ENCODE peak calls at places on chromosomes 2 and 18, in seven cellular contexts. F, R, G, O, Q, Y and V are unnamed samples.

GRCh38 chr2:2763351-2763997 is 432.4 kb upstream of the MYT1L start:
- DNase-seq in F (no peak), R (peak), G (no peak), O (no peak), Q (no peak), Y (no peak), V (no peak)

GRCh38 chr2:61253136-61253535 is 91.1 kb downstream of the C2orf74 start:
- DNase-seq in F (peak), R (no peak), G (peak), O (no peak), Q (no peak), Y (no peak), V (no peak)

GRCh38 chr2:7430869-7431641 is 513.8 kb downstream of the RNF144A start:
- DNase-seq in F (no peak), R (peak), G (no peak), O (peak), Q (no peak), Y (peak), V (peak)

GRCh38 chr18:34595673-34596072 is 114.4 kb upstream of the DTNA start:
- DNase-seq in F (peak), R (no peak), G (peak), O (no peak), Q (no peak), Y (no peak), V (no peak)

GRCh38 chr2:233817305-233817980 is 36.9 kb downstream of the HJURP start:
- DNase-seq in F (no peak), R (peak), G (peak), O (no peak), Q (no peak), Y (no peak), V (no peak)

GRCh38 chr2:132646805-132647115 is 23.2 kb downstream of the LYPD1 start:
- DNase-seq in F (no peak), R (no peak), G (peak), O (no peak), Q (no peak), Y (no peak), V (no peak)

GRCh38 chr2:164150601-164151000 is 414.8 kb upstream of the FIGN start:
- DNase-seq in F (peak), R (no peak), G (peak), O (no peak), Q (no peak), Y (no peak), V (no peak)

GRCh38 chr2:170744248-170745002 is 25.8 kb upstream of the ERICH2 start:
- DNase-seq in F (no peak), R (no peak), G (no peak), O (no peak), Q (no peak), Y (no peak), V (no peak)

GRCh38 chr2:177598321-177598922 is 205.8 kb downstream of the AGPS start:
- DNase-seq in F (no peak), R (no peak), G (peak), O (no peak), Q (peak), Y (no peak), V (no peak)

GRCh38 chr2:193276988-193277387 is 1082.3 kb upstream of the TMEFF2 start:
- DNase-seq in F (no peak), R (no peak), G (no peak), O (no peak), Q (no peak), Y (no peak), V (no peak)

GRCh38 chr18:35581555-35582309 is at the start of gene GALNT1:
- DNase-seq in F (peak), R (peak), G (peak), O (no peak), Q (no peak), Y (peak), V (no peak)

GRCh38 chr2:169109502-169110409 is 40.4 kb downstream of the DHRS9 start:
- DNase-seq in F (peak), R (peak), G (peak), O (peak), Q (peak), Y (peak), V (peak)

GRCh38 chr2:36438454-36438977 is 82.9 kb downstream of the CRIM1 start:
- DNase-seq in F (peak), R (no peak), G (peak), O (no peak), Q (no peak), Y (no peak), V (no peak)

GRCh38 chr2:90209806-90210205 is 1518.3 kb downstream of the RPIA start:
- DNase-seq in F (no peak), R (no peak), G (no peak), O (no peak), Q (no peak), Y (no peak), V (no peak)

GRCh38 chr2:109376115-109376514 is 237.7 kb downstream of the SEPTIN10 start:
- DNase-seq in F (peak), R (no peak), G (peak), O (no peak), Q (no peak), Y (peak), V (no peak)